ENCODE peak calls at places on chromosome 4, in six cellular contexts. S, U, E, N, V and I are unnamed samples.

GRCh38 chr4:14596904-14597303 is 405.4 kb upstream of the CPEB2 start:
- DNase-seq in S (no peak), U (no peak), E (no peak), N (no peak), V (no peak), I (no peak)

GRCh38 chr4:17142232-17142711 is 243.8 kb upstream of the LDB2 start:
- DNase-seq in S (no peak), U (no peak), E (no peak), N (no peak), V (no peak), I (no peak)

GRCh38 chr4:4462970-4463369 is 76.1 kb downstream of the NSG1 start:
- DNase-seq in S (no peak), U (no peak), E (no peak), N (no peak), V (no peak), I (no peak)

GRCh38 chr4:6125103-6125651 is 75.2 kb downstream of the JAKMIP1 start:
- DNase-seq in S (no peak), U (no peak), E (no peak), N (no peak), V (no peak), I (no peak)

GRCh38 chr4:15004701-15005301 is 2.5 kb downstream of the CPEB2 start:
- DNase-seq in S (peak), U (peak), E (no peak), N (peak), V (peak), I (peak)

GRCh38 chr4:82864336-82865001 is 26.5 kb downstream of the SEC31A start:
- DNase-seq in S (no peak), U (no peak), E (no peak), N (no peak), V (no peak), I (no peak)

GRCh38 chr4:4284827-4285618 is 4.9 kb downstream of the LYAR start:
- DNase-seq in S (no peak), U (no peak), E (no peak), N (no peak), V (no peak), I (peak)

GRCh38 chr4:16194199-16194598 is 32.1 kb downstream of the TAPT1 start:
- DNase-seq in S (no peak), U (no peak), E (no peak), N (no peak), V (no peak), I (peak)

GRCh38 chr4:38734886-38735285 is 47.9 kb downstream of the TLR10 start:
- DNase-seq in S (no peak), U (no peak), E (no peak), N (no peak), V (no peak), I (no peak)

GRCh38 chr4:86892639-86892965 is 380 bp upstream of the C4orf36 start:
- DNase-seq in S (no peak), U (no peak), E (no peak), N (no peak), V (no peak), I (no peak)

GRCh38 chr4:24322517-24322916 is 261.8 kb downstream of the DHX15 start:
- DNase-seq in S (no peak), U (no peak), E (no peak), N (no peak), V (no peak), I (peak)

GRCh38 chr4:74654230-74654681 is 140.1 kb downstream of the BTC start:
- DNase-seq in S (no peak), U (no peak), E (no peak), N (no peak), V (no peak), I (no peak)

GRCh38 chr4:101464596-101464995 is 117.3 kb upstream of the PPP3CA start:
- DNase-seq in S (no peak), U (no peak), E (no peak), N (no peak), V (no peak), I (no peak)

GRCh38 chr4:144562019-144562740 is 83.8 kb upstream of the HHIP start:
- DNase-seq in S (no peak), U (no peak), E (no peak), N (no peak), V (no peak), I (no peak)